ENCODE peak calls at places on chromosome 16, in ten cellular contexts. E, A, M, D, G, N, H, X, K and W are unnamed samples.

GRCh38 chr16:69186642-69187386 is at the start of gene SNTB2:
- DNase-seq in M (peak), A (no peak), D (peak), H (peak), G (peak), X (no peak), K (peak), N (peak), E (peak), W (peak)

GRCh38 chr16:15653227-15653626 is 3.2 kb downstream of the NDE1 start:
- DNase-seq in H (peak), D (no peak), A (no peak), E (peak), K (no peak), G (peak), X (no peak), M (no peak), N (peak), W (no peak)

GRCh38 chr16:70749681-70750601 is 51.0 kb downstream of the VAC14 start:
- DNase-seq in E (no peak), D (no peak), M (no peak), X (no peak), G (no peak), A (no peak), N (peak), K (no peak), H (no peak), W (no peak)

GRCh38 chr16:52078716-52079655 is 468.0 kb downstream of the TOX3 start:
- DNase-seq in M (no peak), E (no peak), D (no peak), G (no peak), H (no peak), K (no peak), N (no peak), X (no peak), A (no peak), W (no peak)

GRCh38 chr16:50302472-50303005 is 36.2 kb downstream of the ADCY7 start:
- DNase-seq in D (no peak), M (no peak), X (no peak), N (no peak), K (no peak), A (no peak), G (no peak), E (peak), H (no peak), W (peak)

GRCh38 chr16:81076566-81077076 is 417 bp downstream of the C16orf46 start:
- DNase-seq in M (peak), H (peak), N (no peak), E (peak), K (peak), X (peak), D (peak), G (peak), A (peak), W (peak)

GRCh38 chr16:72666267-72666666 is 381.7 kb downstream of the ZFHX3 start:
- DNase-seq in M (no peak), N (no peak), E (no peak), G (no peak), D (no peak), X (no peak), K (no peak), A (no peak), H (peak), W (no peak)

GRCh38 chr16:86317617-86318021 is 192.7 kb upstream of the FOXF1 start:
- DNase-seq in K (no peak), H (no peak), G (no peak), M (no peak), N (no peak), A (no peak), D (no peak), E (no peak), X (no peak), W (no peak)

GRCh38 chr16:77238593-77238992 is 39.4 kb downstream of the SYCE1L start:
- DNase-seq in X (no peak), H (no peak), A (no peak), G (peak), E (no peak), K (no peak), D (no peak), N (no peak), M (no peak), W (no peak)

DNA sequence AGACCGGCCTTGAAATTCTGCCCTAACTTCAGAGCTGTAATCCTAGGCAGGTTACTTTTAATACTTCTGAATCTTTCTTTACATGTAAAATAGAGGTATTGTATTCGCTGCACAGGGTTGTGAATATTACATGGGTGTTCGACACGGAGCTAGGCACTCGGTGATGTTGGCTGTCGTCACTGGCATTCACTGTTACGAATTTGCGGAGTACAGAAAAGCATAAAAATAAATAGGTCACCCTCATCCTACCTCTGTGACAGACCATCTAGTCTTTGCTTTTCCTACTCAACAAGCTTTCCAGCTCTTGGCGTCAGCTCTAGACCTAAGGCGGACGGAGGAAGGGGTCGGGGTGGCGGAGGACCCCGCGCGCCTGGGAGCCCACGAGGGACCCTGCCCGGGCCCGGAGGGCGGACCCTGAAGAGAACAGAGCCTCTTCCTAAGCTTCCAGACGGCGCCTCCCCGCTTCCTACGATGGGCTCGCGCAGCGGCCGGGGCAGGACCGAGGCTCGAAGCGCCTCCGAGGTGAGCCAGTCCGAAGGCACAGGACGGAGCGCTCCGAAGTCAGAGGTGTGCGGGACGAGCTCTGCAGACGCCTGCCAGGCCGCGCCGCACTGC is 877 bp upstream of the SPG7 start:
- DNase-seq in E (no peak), H (no peak), X (no peak), G (no peak), D (no peak), K (no peak), A (no peak), N (no peak), M (no peak), W (no peak)
- TF ChIP-seq CTCF in E (no peak), H (no peak), X (no peak), G (no peak), D (no peak), K (no peak), A (no peak), N (no peak), M (no peak), W (no peak)

DNA sequence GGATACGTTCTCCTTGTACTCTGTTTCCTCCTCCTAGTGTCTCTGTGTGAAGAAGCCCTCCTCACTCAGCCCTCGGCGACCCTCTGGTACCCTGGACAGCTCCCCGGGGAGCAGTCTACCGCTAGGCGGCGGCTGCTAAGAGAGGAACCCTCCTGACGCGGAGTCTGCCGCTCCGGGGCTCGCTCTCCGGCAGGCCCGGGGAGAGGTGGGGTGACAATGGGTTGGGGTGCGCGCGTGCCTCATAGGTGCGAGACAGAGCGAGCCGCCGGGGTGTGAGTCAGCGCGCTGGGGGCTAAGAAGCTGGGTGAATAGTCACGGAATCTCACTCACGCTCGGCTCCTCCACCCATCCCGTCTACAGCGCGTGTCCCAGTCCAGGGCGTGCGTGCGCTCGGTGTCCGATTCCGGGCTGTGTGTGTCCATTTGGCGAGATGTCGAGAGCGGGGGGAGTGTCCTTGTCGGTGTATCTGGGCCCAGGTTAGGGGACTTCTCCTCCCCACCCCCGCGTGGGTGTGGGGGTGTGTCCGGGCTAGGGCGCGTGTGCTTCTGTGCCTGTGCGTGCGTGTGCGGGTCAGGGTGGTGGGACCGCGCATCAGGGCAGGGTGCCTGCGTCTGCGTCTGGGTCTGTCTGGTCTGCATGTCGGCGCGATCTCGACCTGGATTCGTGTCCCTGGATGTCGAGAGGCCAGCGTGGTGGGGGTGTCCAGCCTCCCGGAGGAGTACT is 578 bp upstream of the HS3ST2 start:
- DNase-seq in G (peak), K (peak), H (peak), N (peak), A (no peak), X (no peak), D (peak), E (peak), M (no peak), W (peak)
- H3K4me3 ChIP-seq in G (no peak), K (no peak), H (no peak), N (no peak), A (peak), X (peak), D (no peak), E (no peak), M (peak), W (no peak)

GRCh38 chr16:67544329-67544841 is 15.8 kb downstream of the RIPOR1 start:
- DNase-seq in H (no peak), X (no peak), A (no peak), D (no peak), E (no peak), G (no peak), M (no peak), N (no peak), K (no peak), W (no peak)
- TF ChIP-seq CTCF in H (no peak), X (no peak), A (no peak), D (peak), E (no peak), G (peak), M (no peak), N (peak), K (no peak), W (no peak)

DNA sequence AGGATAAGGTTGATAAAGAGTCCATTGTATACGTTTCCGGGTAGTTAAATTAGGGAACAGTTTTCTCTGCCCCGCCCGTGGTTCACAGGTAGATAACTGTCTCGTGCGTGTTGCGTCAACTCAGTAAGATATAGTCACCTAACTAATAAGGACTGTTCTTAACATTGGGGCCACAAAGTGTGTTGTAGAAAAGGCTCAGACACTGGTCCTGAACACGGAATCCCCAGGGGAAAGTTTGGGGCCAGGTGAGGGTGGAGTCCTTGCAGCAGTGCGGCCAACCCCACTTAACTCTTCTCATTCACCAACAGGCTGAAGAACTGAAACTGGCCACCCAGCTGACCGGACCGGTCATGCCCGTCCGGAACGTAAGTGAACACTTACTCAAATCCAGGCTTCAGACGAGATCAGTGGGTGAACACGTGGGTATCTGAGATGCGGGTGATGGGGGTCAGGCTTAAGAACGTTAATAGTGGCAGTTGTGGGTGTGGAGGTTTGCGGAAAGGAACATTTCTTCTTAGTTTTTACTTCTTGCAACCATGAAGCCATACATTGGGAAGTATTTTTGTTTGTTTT is 1.6 kb downstream of the RPL13 start:
- DNase-seq in E (no peak), X (no peak), A (no peak), H (no peak), D (no peak), K (no peak), M (no peak), G (peak), N (no peak), W (no peak)
- H3K4me3 ChIP-seq in E (no peak), X (peak), A (peak), H (peak), D (peak), K (peak), M (peak), G (peak), N (peak), W (no peak)

DNA sequence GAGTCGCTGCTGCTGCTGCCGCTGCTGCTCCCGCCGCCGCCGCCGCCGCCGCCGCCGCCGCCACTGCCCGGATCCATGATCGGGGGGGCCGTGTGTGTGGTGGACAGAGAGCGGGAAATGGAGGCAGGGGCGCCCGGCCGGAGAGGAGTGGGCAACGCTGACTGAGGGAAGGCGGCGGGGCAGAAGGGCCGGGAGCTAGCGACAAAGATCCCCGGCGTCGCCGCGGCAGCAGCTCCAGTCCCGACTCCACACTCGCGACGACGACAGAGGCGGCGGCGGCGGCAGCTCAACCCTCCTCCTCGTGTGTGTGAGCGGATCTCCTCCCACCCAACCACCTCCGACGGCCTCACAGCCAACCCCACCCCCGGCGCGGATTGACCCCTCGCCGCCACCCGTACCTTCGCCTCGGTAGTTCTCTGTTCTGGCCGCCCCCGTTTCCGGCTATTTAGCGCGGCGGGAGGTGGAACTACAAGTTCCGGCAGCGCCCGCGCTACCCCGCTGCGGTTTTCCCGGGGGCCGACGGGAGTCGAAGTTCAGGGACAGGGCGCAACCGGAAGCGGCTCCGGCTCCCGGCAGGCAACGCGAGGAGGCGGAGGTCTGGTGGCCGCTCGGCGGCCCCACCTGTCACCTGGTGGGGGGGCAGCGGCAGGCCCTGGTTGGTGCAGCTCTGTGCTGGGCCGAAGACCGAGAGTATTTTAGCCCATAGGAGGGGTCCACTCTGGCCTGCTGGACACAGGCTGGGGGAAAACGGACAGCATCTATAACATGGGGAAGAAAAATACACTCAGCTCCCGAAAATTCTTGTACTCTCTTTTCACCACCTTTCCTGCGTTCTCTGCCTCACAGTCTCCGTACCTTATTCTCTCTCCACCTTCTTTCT is at the start of gene GSPT1:
- DNase-seq in N (peak), K (peak), E (peak), D (peak), G (peak), M (peak), X (peak), A (peak), H (peak), W (peak)
- TF ChIP-seq CTCF in N (peak), K (no peak), E (peak), D (peak), G (no peak), M (no peak), X (no peak), A (no peak), H (no peak), W (peak)

DNA sequence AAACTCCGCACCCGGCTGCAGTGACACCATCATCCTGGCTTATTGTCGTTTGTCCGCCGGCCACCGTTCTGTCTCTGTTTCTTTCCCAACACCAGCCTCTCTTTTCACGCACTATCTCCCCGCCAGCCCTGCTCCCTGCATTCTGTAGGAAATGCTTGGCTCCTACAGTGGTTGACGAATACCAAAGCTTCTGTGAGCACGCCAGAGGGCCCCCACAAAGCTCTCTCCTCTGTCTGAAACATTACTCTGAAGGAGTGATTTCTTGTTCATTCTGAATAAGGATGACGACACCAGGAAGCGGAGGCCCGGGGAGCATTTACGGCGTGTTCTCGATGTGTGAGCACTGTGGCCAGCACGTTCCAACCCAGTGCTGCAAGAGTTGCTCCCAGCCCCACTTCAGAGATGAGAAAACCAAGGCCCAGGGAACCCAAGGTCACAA is 58.8 kb downstream of the ADCY9 start:
- DNase-seq in H (peak), N (no peak), M (no peak), G (peak), D (no peak), E (no peak), A (no peak), X (no peak), K (no peak), W (no peak)
- H3K4me3 ChIP-seq in H (no peak), N (no peak), M (no peak), G (no peak), D (no peak), E (no peak), A (no peak), X (no peak), K (no peak), W (no peak)

GRCh38 chr16:56617212-56618085 is 8.1 kb upstream of the MT1E start:
- DNase-seq in D (no peak), A (no peak), G (peak), X (no peak), K (peak), N (no peak), E (peak), H (peak), M (no peak), W (peak)
- TF ChIP-seq CTCF in D (no peak), A (no peak), G (no peak), X (no peak), K (no peak), N (no peak), E (no peak), H (no peak), M (no peak), W (no peak)

GRCh38 chr16:88681084-88681680 is 5.1 kb downstream of the SNAI3 start:
- DNase-seq in X (no peak), A (no peak), K (peak), M (no peak), N (no peak), E (no peak), G (no peak), H (no peak), D (no peak), W (peak)

GRCh38 chr16:88684569-88685155 is 1.6 kb downstream of the SNAI3 start:
- DNase-seq in N (no peak), G (no peak), E (no peak), H (no peak), D (no peak), K (no peak), M (no peak), X (no peak), A (no peak), W (no peak)

GRCh38 chr16:88678224-88678979 is 7.9 kb downstream of the SNAI3 start:
- DNase-seq in A (no peak), X (no peak), D (no peak), G (no peak), M (no peak), K (no peak), N (no peak), E (no peak), H (no peak), W (no peak)

GRCh38 chr16:88680554-88681083 is 5.7 kb downstream of the SNAI3 start:
- DNase-seq in E (no peak), M (no peak), D (no peak), X (no peak), A (no peak), K (no peak), G (no peak), N (no peak), H (no peak), W (no peak)

DNA sequence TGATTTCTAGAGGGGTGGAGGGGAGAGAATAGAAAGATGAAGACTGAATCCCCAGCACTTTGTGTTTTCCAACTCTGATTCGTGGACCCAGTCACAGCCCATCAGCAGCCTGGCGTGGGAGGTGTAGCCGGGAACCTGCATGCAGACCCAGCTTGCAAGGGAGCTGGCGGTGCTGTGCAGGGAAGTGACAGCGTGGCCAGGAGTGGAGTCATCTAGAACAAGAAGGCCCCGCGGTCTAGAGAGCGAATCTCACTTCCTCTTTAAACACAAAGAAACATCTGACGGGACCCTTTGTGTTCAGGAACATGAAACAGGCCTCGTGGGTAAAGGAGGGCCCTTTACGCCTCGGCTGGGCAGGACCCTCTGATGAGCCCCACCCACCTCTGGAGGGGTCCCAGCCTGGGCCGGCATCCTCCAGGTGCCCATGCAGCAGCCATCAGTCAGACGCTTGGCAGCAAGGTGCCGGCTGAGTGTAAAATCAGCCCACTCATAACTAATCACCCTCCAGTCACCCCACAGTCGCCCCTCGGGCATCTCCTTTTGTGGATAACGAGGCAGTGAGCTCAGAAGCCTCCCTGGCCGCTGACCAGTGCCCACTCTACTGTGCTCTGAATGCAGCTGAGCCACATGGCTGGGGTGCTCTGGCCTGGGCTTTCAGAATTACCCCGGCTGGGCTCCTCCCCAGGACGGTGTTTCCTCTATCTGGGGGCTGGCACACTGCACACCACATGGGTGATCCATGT is 4.4 kb downstream of the SNAI3 start:
- DNase-seq in A (no peak), N (no peak), G (no peak), E (peak), X (no peak), M (no peak), H (no peak), K (no peak), D (peak), W (peak)
- H3K4me3 ChIP-seq in A (no peak), N (no peak), G (no peak), E (no peak), X (no peak), M (no peak), H (no peak), K (no peak), D (no peak), W (no peak)